ENCODE peak calls at places on chromosomes 1 and 21, in seven cellular contexts. P is NCI-H2171, X is IMR-90, E is astrocyte of the spinal cord, G is HL-60, C is nephron progenitor cell, W is memory B cell. K is an unnamed sample.

GRCh38 chr21:44487831-44488230 is 32.5 kb downstream of the LRRC3 start:
- DNase-seq in W (no peak), X (peak), E (peak), C (no peak), P (no peak), G (peak), K (no peak)

GRCh38 chr1:207813513-207813881 is 61.6 kb downstream of the CD46 start:
- DNase-seq in E (no peak), X (no peak), P (no peak), W (no peak), C (no peak), G (no peak), K (no peak)

GRCh38 chr1:199612976-199613774 is 414.3 kb upstream of the NR5A2 start:
- DNase-seq in X (peak), P (no peak), W (no peak), G (peak), C (no peak), E (peak), K (no peak)

GRCh38 chr1:58885998-58886397 is 102.2 kb upstream of the JUN start:
- DNase-seq in E (peak), G (peak), W (no peak), P (no peak), X (no peak), C (no peak), K (no peak)

GRCh38 chr1:116825400-116825734 is 71.1 kb downstream of the CD2 start:
- DNase-seq in W (no peak), P (peak), E (no peak), C (peak), G (no peak), X (no peak), K (no peak)

GRCh38 chr1:40899230-40899870 is 37.2 kb upstream of the CITED4 start:
- DNase-seq in G (no peak), X (no peak), P (no peak), W (no peak), E (no peak), C (no peak), K (peak)

GRCh38 chr1:234643111-234643849 is 33.3 kb upstream of the IRF2BP2 start:
- DNase-seq in C (no peak), E (no peak), X (no peak), G (no peak), P (no peak), W (no peak), K (peak)

GRCh38 chr1:73176902-73177301 is 894.6 kb upstream of the NEGR1 start:
- DNase-seq in G (no peak), X (no peak), E (no peak), W (no peak), P (no peak), C (no peak), K (no peak)

GRCh38 chr21:17560377-17560776 is 47.5 kb downstream of the CXADR start:
- DNase-seq in W (no peak), X (peak), P (no peak), C (no peak), E (no peak), G (no peak), K (no peak)

GRCh38 chr1:88191917-88192316 is 492.2 kb upstream of the PKN2 start:
- DNase-seq in P (no peak), W (peak), G (no peak), X (no peak), C (no peak), E (no peak), K (no peak)

GRCh38 chr21:41678944-41679343 is 87.9 kb downstream of the RIPK4 start:
- DNase-seq in P (peak), X (peak), C (peak), G (no peak), W (no peak), E (peak), K (peak)

GRCh38 chr1:3773572-3774502 is 1.3 kb downstream of the SMIM1 start:
- DNase-seq in E (no peak), C (no peak), X (no peak), P (no peak), G (no peak), W (no peak), K (no peak)

GRCh38 chr1:201288765-201289164 is 5.5 kb downstream of the PKP1 start:
- DNase-seq in G (no peak), W (no peak), X (no peak), P (no peak), E (no peak), C (no peak), K (no peak)

GRCh38 chr1:32813941-32814739 is 3.0 kb downstream of the YARS1 start:
- DNase-seq in C (no peak), E (no peak), W (no peak), P (no peak), X (peak), G (peak), K (no peak)

GRCh38 chr21:46081862-46082637 is 15.9 kb upstream of the COL6A2 start:
- DNase-seq in W (no peak), P (no peak), E (no peak), C (no peak), X (no peak), G (no peak), K (no peak)

GRCh38 chr1:162856260-162856659 is 4.7 kb downstream of the CCDC190 start:
- DNase-seq in W (no peak), G (no peak), X (peak), C (no peak), P (no peak), E (peak), K (no peak)

GRCh38 chr1:172391972-172392371 is 28.5 kb upstream of the C1orf105 start:
- DNase-seq in X (no peak), E (no peak), P (no peak), G (no peak), W (no peak), C (no peak), K (no peak)

GRCh38 chr1:226903819-226904710 is 33.6 kb downstream of the PSEN2 start:
- DNase-seq in G (no peak), E (peak), X (peak), P (no peak), W (no peak), C (no peak), K (peak)

GRCh38 chr1:28565726-28566125 is 12.8 kb downstream of the TRNAU1AP start:
- DNase-seq in W (no peak), P (no peak), X (no peak), C (no peak), E (no peak), G (no peak), K (no peak)

GRCh38 chr1:160640359-160641123 is 6.3 kb downstream of the SLAMF1 start:
- DNase-seq in C (no peak), X (no peak), W (no peak), G (no peak), P (no peak), E (no peak), K (no peak)

GRCh38 chr1:149995927-149996326 is 14.6 kb downstream of the OTUD7B start:
- DNase-seq in P (no peak), C (no peak), X (peak), G (no peak), E (peak), W (no peak), K (no peak)

GRCh38 chr1:206905295-206906164 is 8.3 kb downstream of the IL24 start:
- DNase-seq in X (peak), W (no peak), G (no peak), C (no peak), P (no peak), E (peak), K (no peak)

GRCh38 chr21:24995206-24995605 is 612.1 kb downstream of the MRPL39 start:
- DNase-seq in C (no peak), X (no peak), W (no peak), P (no peak), G (no peak), E (peak), K (no peak)

GRCh38 chr1:53981220-53981619 is 35.1 kb downstream of the LRRC42 start:
- DNase-seq in E (no peak), X (no peak), C (no peak), G (no peak), W (no peak), P (no peak), K (no peak)

GRCh38 chr1:54582566-54583306 is 34.7 kb downstream of the ACOT11 start:
- DNase-seq in P (no peak), E (no peak), X (no peak), G (no peak), C (peak), W (no peak), K (no peak)

GRCh38 chr1:208136459-208137143 is 107.6 kb downstream of the PLXNA2 start:
- DNase-seq in W (no peak), G (no peak), X (peak), C (no peak), P (no peak), E (no peak), K (peak)

GRCh38 chr1:25562101-25562927 is 18.9 kb downstream of the LDLRAP1 start:
- DNase-seq in P (no peak), G (peak), E (no peak), C (no peak), X (no peak), W (peak), K (peak)

GRCh38 chr1:168119750-168120149 is 17.0 kb downstream of the GPR161 start:
- DNase-seq in G (no peak), C (no peak), X (no peak), E (no peak), W (no peak), P (no peak), K (no peak)

GRCh38 chr21:40809673-40810072 is 37.3 kb downstream of the DSCAM start:
- DNase-seq in X (no peak), G (no peak), P (no peak), E (no peak), C (no peak), W (no peak), K (no peak)

GRCh38 chr1:226671268-226671667 is 67.8 kb downstream of the ITPKB start:
- DNase-seq in G (no peak), P (no peak), E (no peak), X (no peak), W (no peak), C (no peak), K (no peak)

GRCh38 chr1:7218210-7218832 is 433.1 kb downstream of the CAMTA1 start:
- DNase-seq in P (peak), C (peak), X (peak), G (peak), W (no peak), E (peak), K (peak)

GRCh38 chr1:164519426-164519825 is 39.6 kb upstream of the PBX1 start:
- DNase-seq in X (no peak), G (no peak), W (no peak), C (no peak), P (no peak), E (no peak), K (no peak)

GRCh38 chr1:183871568-183871967 is 66.6 kb downstream of the RGL1 start:
- DNase-seq in C (no peak), X (no peak), W (no peak), E (no peak), P (no peak), G (no peak), K (no peak)

GRCh38 chr1:229034246-229034645 is 236.7 kb upstream of the RAB4A start:
- DNase-seq in E (no peak), C (no peak), P (no peak), W (no peak), G (no peak), X (no peak), K (no peak)

GRCh38 chr1:228163004-228163753 is 2.4 kb upstream of the IBA57 start:
- DNase-seq in X (no peak), W (no peak), C (no peak), G (no peak), E (peak), P (no peak), K (no peak)

GRCh38 chr1:243550276-243550675 is 294.4 kb downstream of the SDCCAG8 start:
- DNase-seq in E (peak), C (no peak), X (peak), G (no peak), W (no peak), P (no peak), K (no peak)

GRCh38 chr1:13505020-13505419 is 8.8 kb downstream of the LRRC38 start:
- DNase-seq in X (no peak), E (no peak), G (no peak), P (no peak), C (peak), W (no peak), K (no peak)

GRCh38 chr21:43289442-43289841 is 120.6 kb downstream of the CRYAA start:
- DNase-seq in C (no peak), G (no peak), P (no peak), E (no peak), W (no peak), X (no peak), K (no peak)

GRCh38 chr1:224736619-224737352 is 120.7 kb downstream of the CNIH3 start:
- DNase-seq in X (peak), E (peak), G (peak), W (no peak), P (no peak), C (no peak), K (no peak)

K was measured in mucosa of gallbladder.